ENCODE peak calls at places on chromosome 10, in eight cellular contexts. One of them, this sample, is unnamed.

GRCh38 chr10:89378006-89378627 is at the start of gene IFIT1B:
- DNase-seq in stimulated activated CD8-positive, alpha-beta memory T cell treated with anti-CD3 and anti-CD28 coated beads, Interleukin-2, amount 100 ng/mL, for 1 hour: no peak
- DNase-seq in neural progenitor cell: no peak
- DNase-seq in iris pigment epithelial cell: no peak
- DNase-seq in IMR-90: no peak
- DNase-seq in adrenal gland: no peak
- DNase-seq in ACHN: no peak
- DNase-seq in NCI-H2081 treated with DMSO at 0.1 percent for 48 hours: no peak
- DNase-seq in this sample: no peak

GRCh38 chr10:34334908-34335307 is 480.2 kb downstream of the PARD3 start:
- DNase-seq in stimulated activated CD8-positive, alpha-beta memory T cell treated with anti-CD3 and anti-CD28 coated beads, Interleukin-2, amount 100 ng/mL, for 1 hour: no peak
- DNase-seq in neural progenitor cell: no peak
- DNase-seq in iris pigment epithelial cell: no peak
- DNase-seq in IMR-90: no peak
- DNase-seq in adrenal gland: no peak
- DNase-seq in ACHN: no peak
- DNase-seq in NCI-H2081 treated with DMSO at 0.1 percent for 48 hours: no peak
- DNase-seq in this sample: no peak

GRCh38 chr10:69160809-69161225 is 19.2 kb upstream of the SUPV3L1 start:
- DNase-seq in stimulated activated CD8-positive, alpha-beta memory T cell treated with anti-CD3 and anti-CD28 coated beads, Interleukin-2, amount 100 ng/mL, for 1 hour: no peak
- DNase-seq in neural progenitor cell: no peak
- DNase-seq in iris pigment epithelial cell: peak
- DNase-seq in IMR-90: peak
- DNase-seq in adrenal gland: no peak
- DNase-seq in ACHN: peak
- DNase-seq in NCI-H2081 treated with DMSO at 0.1 percent for 48 hours: no peak
- DNase-seq in this sample: peak

GRCh38 chr10:8825611-8826010 is 771.1 kb downstream of the GATA3 start:
- DNase-seq in stimulated activated CD8-positive, alpha-beta memory T cell treated with anti-CD3 and anti-CD28 coated beads, Interleukin-2, amount 100 ng/mL, for 1 hour: no peak
- DNase-seq in neural progenitor cell: no peak
- DNase-seq in iris pigment epithelial cell: no peak
- DNase-seq in IMR-90: no peak
- DNase-seq in adrenal gland: no peak
- DNase-seq in ACHN: no peak
- DNase-seq in NCI-H2081 treated with DMSO at 0.1 percent for 48 hours: no peak
- DNase-seq in this sample: no peak

GRCh38 chr10:14062528-14063260 is 268.0 kb downstream of the FRMD4A start:
- DNase-seq in stimulated activated CD8-positive, alpha-beta memory T cell treated with anti-CD3 and anti-CD28 coated beads, Interleukin-2, amount 100 ng/mL, for 1 hour: no peak
- DNase-seq in neural progenitor cell: no peak
- DNase-seq in iris pigment epithelial cell: peak
- DNase-seq in IMR-90: peak
- DNase-seq in adrenal gland: no peak
- DNase-seq in ACHN: peak
- DNase-seq in NCI-H2081 treated with DMSO at 0.1 percent for 48 hours: no peak
- DNase-seq in this sample: no peak

GRCh38 chr10:74213571-74214162 is 62.6 kb downstream of the ADK start:
- DNase-seq in stimulated activated CD8-positive, alpha-beta memory T cell treated with anti-CD3 and anti-CD28 coated beads, Interleukin-2, amount 100 ng/mL, for 1 hour: no peak
- DNase-seq in neural progenitor cell: no peak
- DNase-seq in iris pigment epithelial cell: peak
- DNase-seq in IMR-90: peak
- DNase-seq in adrenal gland: peak
- DNase-seq in ACHN: peak
- DNase-seq in NCI-H2081 treated with DMSO at 0.1 percent for 48 hours: no peak
- DNase-seq in this sample: peak

GRCh38 chr10:86411281-86411841 is 44.8 kb upstream of the GRID1 start:
- DNase-seq in stimulated activated CD8-positive, alpha-beta memory T cell treated with anti-CD3 and anti-CD28 coated beads, Interleukin-2, amount 100 ng/mL, for 1 hour: no peak
- DNase-seq in neural progenitor cell: no peak
- DNase-seq in iris pigment epithelial cell: peak
- DNase-seq in IMR-90: peak
- DNase-seq in adrenal gland: peak
- DNase-seq in ACHN: no peak
- DNase-seq in NCI-H2081 treated with DMSO at 0.1 percent for 48 hours: no peak
- DNase-seq in this sample: peak

GRCh38 chr10:35127289-35127891 is 744 bp downstream of the CREM start:
- DNase-seq in stimulated activated CD8-positive, alpha-beta memory T cell treated with anti-CD3 and anti-CD28 coated beads, Interleukin-2, amount 100 ng/mL, for 1 hour: peak
- DNase-seq in neural progenitor cell: no peak
- DNase-seq in iris pigment epithelial cell: peak
- DNase-seq in IMR-90: peak
- DNase-seq in adrenal gland: peak
- DNase-seq in ACHN: peak
- DNase-seq in NCI-H2081 treated with DMSO at 0.1 percent for 48 hours: no peak
- DNase-seq in this sample: peak

GRCh38 chr10:112585052-112585451 is 138.0 kb downstream of the VTI1A start:
- DNase-seq in stimulated activated CD8-positive, alpha-beta memory T cell treated with anti-CD3 and anti-CD28 coated beads, Interleukin-2, amount 100 ng/mL, for 1 hour: no peak
- DNase-seq in neural progenitor cell: no peak
- DNase-seq in iris pigment epithelial cell: peak
- DNase-seq in IMR-90: peak
- DNase-seq in adrenal gland: peak
- DNase-seq in ACHN: no peak
- DNase-seq in NCI-H2081 treated with DMSO at 0.1 percent for 48 hours: no peak
- DNase-seq in this sample: peak

GRCh38 chr10:8962249-8962648 is 907.8 kb downstream of the GATA3 start:
- DNase-seq in stimulated activated CD8-positive, alpha-beta memory T cell treated with anti-CD3 and anti-CD28 coated beads, Interleukin-2, amount 100 ng/mL, for 1 hour: no peak
- DNase-seq in neural progenitor cell: no peak
- DNase-seq in iris pigment epithelial cell: no peak
- DNase-seq in IMR-90: no peak
- DNase-seq in adrenal gland: no peak
- DNase-seq in ACHN: no peak
- DNase-seq in NCI-H2081 treated with DMSO at 0.1 percent for 48 hours: no peak
- DNase-seq in this sample: no peak

GRCh38 chr10:21355591-21356011 is 169.9 kb downstream of the SKIDA1 start:
- DNase-seq in stimulated activated CD8-positive, alpha-beta memory T cell treated with anti-CD3 and anti-CD28 coated beads, Interleukin-2, amount 100 ng/mL, for 1 hour: no peak
- DNase-seq in neural progenitor cell: no peak
- DNase-seq in iris pigment epithelial cell: peak
- DNase-seq in IMR-90: peak
- DNase-seq in adrenal gland: no peak
- DNase-seq in ACHN: no peak
- DNase-seq in NCI-H2081 treated with DMSO at 0.1 percent for 48 hours: no peak
- DNase-seq in this sample: no peak

GRCh38 chr10:88259381-88259780 is 323.7 kb downstream of the RNLS start:
- DNase-seq in stimulated activated CD8-positive, alpha-beta memory T cell treated with anti-CD3 and anti-CD28 coated beads, Interleukin-2, amount 100 ng/mL, for 1 hour: no peak
- DNase-seq in neural progenitor cell: no peak
- DNase-seq in iris pigment epithelial cell: no peak
- DNase-seq in IMR-90: no peak
- DNase-seq in adrenal gland: no peak
- DNase-seq in ACHN: no peak
- DNase-seq in NCI-H2081 treated with DMSO at 0.1 percent for 48 hours: no peak
- DNase-seq in this sample: no peak

GRCh38 chr10:60914676-60915075 is 29.3 kb downstream of the RHOBTB1 start:
- DNase-seq in stimulated activated CD8-positive, alpha-beta memory T cell treated with anti-CD3 and anti-CD28 coated beads, Interleukin-2, amount 100 ng/mL, for 1 hour: no peak
- DNase-seq in neural progenitor cell: no peak
- DNase-seq in iris pigment epithelial cell: peak
- DNase-seq in IMR-90: peak
- DNase-seq in adrenal gland: peak
- DNase-seq in ACHN: peak
- DNase-seq in NCI-H2081 treated with DMSO at 0.1 percent for 48 hours: no peak
- DNase-seq in this sample: peak

GRCh38 chr10:48606530-48607355 is 1.9 kb upstream of the ARHGAP22 start:
- DNase-seq in stimulated activated CD8-positive, alpha-beta memory T cell treated with anti-CD3 and anti-CD28 coated beads, Interleukin-2, amount 100 ng/mL, for 1 hour: no peak
- DNase-seq in neural progenitor cell: no peak
- DNase-seq in iris pigment epithelial cell: peak
- DNase-seq in IMR-90: peak
- DNase-seq in adrenal gland: peak
- DNase-seq in ACHN: peak
- DNase-seq in NCI-H2081 treated with DMSO at 0.1 percent for 48 hours: no peak
- DNase-seq in this sample: peak

GRCh38 chr10:119301397-119301796 is 94.0 kb downstream of the GRK5 start:
- DNase-seq in stimulated activated CD8-positive, alpha-beta memory T cell treated with anti-CD3 and anti-CD28 coated beads, Interleukin-2, amount 100 ng/mL, for 1 hour: peak
- DNase-seq in neural progenitor cell: no peak
- DNase-seq in iris pigment epithelial cell: no peak
- DNase-seq in IMR-90: peak
- DNase-seq in adrenal gland: no peak
- DNase-seq in ACHN: no peak
- DNase-seq in NCI-H2081 treated with DMSO at 0.1 percent for 48 hours: no peak
- DNase-seq in this sample: peak

GRCh38 chr10:75048669-75049098 is 62.8 kb upstream of the SAMD8 start:
- DNase-seq in stimulated activated CD8-positive, alpha-beta memory T cell treated with anti-CD3 and anti-CD28 coated beads, Interleukin-2, amount 100 ng/mL, for 1 hour: no peak
- DNase-seq in neural progenitor cell: no peak
- DNase-seq in iris pigment epithelial cell: peak
- DNase-seq in IMR-90: peak
- DNase-seq in adrenal gland: no peak
- DNase-seq in ACHN: no peak
- DNase-seq in NCI-H2081 treated with DMSO at 0.1 percent for 48 hours: no peak
- DNase-seq in this sample: peak

GRCh38 chr10:97747573-97747972 is 10.6 kb downstream of the ZFYVE27 start:
- DNase-seq in stimulated activated CD8-positive, alpha-beta memory T cell treated with anti-CD3 and anti-CD28 coated beads, Interleukin-2, amount 100 ng/mL, for 1 hour: no peak
- DNase-seq in neural progenitor cell: no peak
- DNase-seq in iris pigment epithelial cell: no peak
- DNase-seq in IMR-90: no peak
- DNase-seq in adrenal gland: no peak
- DNase-seq in ACHN: no peak
- DNase-seq in NCI-H2081 treated with DMSO at 0.1 percent for 48 hours: no peak
- DNase-seq in this sample: no peak

GRCh38 chr10:103476046-103476768 is 2.8 kb downstream of the CALHM3 start:
- DNase-seq in stimulated activated CD8-positive, alpha-beta memory T cell treated with anti-CD3 and anti-CD28 coated beads, Interleukin-2, amount 100 ng/mL, for 1 hour: no peak
- DNase-seq in neural progenitor cell: peak
- DNase-seq in iris pigment epithelial cell: no peak
- DNase-seq in IMR-90: no peak
- DNase-seq in adrenal gland: no peak
- DNase-seq in ACHN: peak
- DNase-seq in NCI-H2081 treated with DMSO at 0.1 percent for 48 hours: no peak
- DNase-seq in this sample: no peak

GRCh38 chr10:110056822-110057221 is 49.0 kb downstream of the ADD3 start:
- DNase-seq in stimulated activated CD8-positive, alpha-beta memory T cell treated with anti-CD3 and anti-CD28 coated beads, Interleukin-2, amount 100 ng/mL, for 1 hour: no peak
- DNase-seq in neural progenitor cell: no peak
- DNase-seq in iris pigment epithelial cell: peak
- DNase-seq in IMR-90: peak
- DNase-seq in adrenal gland: no peak
- DNase-seq in ACHN: no peak
- DNase-seq in NCI-H2081 treated with DMSO at 0.1 percent for 48 hours: no peak
- DNase-seq in this sample: peak

GRCh38 chr10:102648889-102649752 is 4.8 kb downstream of the TRIM8 start:
- DNase-seq in stimulated activated CD8-positive, alpha-beta memory T cell treated with anti-CD3 and anti-CD28 coated beads, Interleukin-2, amount 100 ng/mL, for 1 hour: no peak
- DNase-seq in neural progenitor cell: peak
- DNase-seq in iris pigment epithelial cell: no peak
- DNase-seq in IMR-90: no peak
- DNase-seq in adrenal gland: no peak
- DNase-seq in ACHN: no peak
- DNase-seq in NCI-H2081 treated with DMSO at 0.1 percent for 48 hours: no peak
- DNase-seq in this sample: no peak

This sample was measured in mesenchymal stem cell.